ENCODE peak calls at places on chromosome 9, in ten cellular contexts. One of them, this sample, is unnamed.

GRCh38 chr9:133579601-133580415 is 29.4 kb downstream of the FAM163B start:
- DNase-seq in HCT116: no peak
- DNase-seq in stomach: no peak
- DNase-seq in suprapubic skin: no peak
- DNase-seq in endothelial cell of umbilical vein: no peak
- DNase-seq in spleen: no peak
- DNase-seq in prostate gland: no peak
- DNase-seq in breast epithelium: no peak
- DNase-seq in transverse colon: no peak
- DNase-seq in GM12878: no peak
- DNase-seq in this sample: no peak

GRCh38 chr9:128810873-128811272 is 7.4 kb upstream of the ENDOG start:
- DNase-seq in breast epithelium: no peak
- DNase-seq in prostate gland: no peak
- DNase-seq in spleen: no peak
- DNase-seq in HCT116: no peak
- DNase-seq in stomach: no peak
- DNase-seq in endothelial cell of umbilical vein: no peak
- DNase-seq in suprapubic skin: no peak
- DNase-seq in GM12878: no peak
- DNase-seq in transverse colon: no peak
- DNase-seq in this sample: no peak

GRCh38 chr9:84969084-84969483 is 299.6 kb downstream of the NTRK2 start:
- DNase-seq in spleen: no peak
- DNase-seq in endothelial cell of umbilical vein: no peak
- DNase-seq in breast epithelium: no peak
- DNase-seq in transverse colon: no peak
- DNase-seq in suprapubic skin: no peak
- DNase-seq in GM12878: no peak
- DNase-seq in stomach: no peak
- DNase-seq in HCT116: no peak
- DNase-seq in prostate gland: no peak
- DNase-seq in this sample: no peak

GRCh38 chr9:105269593-105269992 is 25.1 kb downstream of the SLC44A1 start:
- DNase-seq in prostate gland: no peak
- DNase-seq in GM12878: no peak
- DNase-seq in breast epithelium: no peak
- DNase-seq in endothelial cell of umbilical vein: no peak
- DNase-seq in HCT116: no peak
- DNase-seq in stomach: no peak
- DNase-seq in suprapubic skin: no peak
- DNase-seq in transverse colon: no peak
- DNase-seq in spleen: no peak
- DNase-seq in this sample: no peak

GRCh38 chr9:93648181-93648580 is 71.8 kb downstream of the PHF2 start:
- DNase-seq in HCT116: no peak
- DNase-seq in endothelial cell of umbilical vein: no peak
- DNase-seq in suprapubic skin: no peak
- DNase-seq in transverse colon: peak; percentile 0
- DNase-seq in GM12878: no peak
- DNase-seq in spleen: no peak
- DNase-seq in breast epithelium: no peak
- DNase-seq in stomach: peak; percentile 7
- DNase-seq in prostate gland: no peak
- DNase-seq in this sample: no peak

GRCh38 chr9:136619742-136620440 is 42.8 kb upstream of the EGFL7 start:
- DNase-seq in transverse colon: peak; percentile 70
- DNase-seq in suprapubic skin: no peak
- DNase-seq in stomach: peak; percentile 83
- DNase-seq in endothelial cell of umbilical vein: no peak
- DNase-seq in breast epithelium: no peak
- DNase-seq in HCT116: no peak
- DNase-seq in spleen: peak; percentile 96
- DNase-seq in GM12878: no peak
- DNase-seq in prostate gland: no peak
- DNase-seq in this sample: no peak

GRCh38 chr9:106913276-106913675 is 50.3 kb downstream of the ZNF462 start:
- DNase-seq in stomach: no peak
- DNase-seq in HCT116: no peak
- DNase-seq in suprapubic skin: no peak
- DNase-seq in spleen: no peak
- DNase-seq in endothelial cell of umbilical vein: no peak
- DNase-seq in breast epithelium: no peak
- DNase-seq in transverse colon: no peak
- DNase-seq in prostate gland: no peak
- DNase-seq in GM12878: no peak
- DNase-seq in this sample: no peak

GRCh38 chr9:73118297-73118696 is 33.4 kb upstream of the ANXA1 start:
- DNase-seq in spleen: no peak
- DNase-seq in HCT116: no peak
- DNase-seq in suprapubic skin: no peak
- DNase-seq in breast epithelium: no peak
- DNase-seq in prostate gland: no peak
- DNase-seq in GM12878: no peak
- DNase-seq in stomach: no peak
- DNase-seq in transverse colon: no peak
- DNase-seq in endothelial cell of umbilical vein: peak; percentile 39
- DNase-seq in this sample: no peak

GRCh38 chr9:81824802-81825770 is 103.1 kb upstream of the SPATA31D4 start:
- DNase-seq in endothelial cell of umbilical vein: no peak
- DNase-seq in spleen: no peak
- DNase-seq in transverse colon: no peak
- DNase-seq in HCT116: no peak
- DNase-seq in prostate gland: no peak
- DNase-seq in stomach: no peak
- DNase-seq in breast epithelium: no peak
- DNase-seq in GM12878: no peak
- DNase-seq in suprapubic skin: no peak
- DNase-seq in this sample: no peak

GRCh38 chr9:88559661-88560060 is 24.7 kb downstream of the NXNL2 start:
- DNase-seq in prostate gland: no peak
- DNase-seq in HCT116: no peak
- DNase-seq in spleen: no peak
- DNase-seq in endothelial cell of umbilical vein: no peak
- DNase-seq in stomach: no peak
- DNase-seq in GM12878: no peak
- DNase-seq in transverse colon: no peak
- DNase-seq in breast epithelium: no peak
- DNase-seq in suprapubic skin: no peak
- DNase-seq in this sample: no peak

GRCh38 chr9:111038336-111039202 is at the start of gene LPAR1:
- DNase-seq in prostate gland: peak; percentile 42
- DNase-seq in stomach: peak; percentile 37
- DNase-seq in suprapubic skin: peak; percentile 88
- DNase-seq in HCT116: peak; percentile 24
- DNase-seq in breast epithelium: peak; percentile 55
- DNase-seq in spleen: peak; percentile 77
- DNase-seq in transverse colon: peak; percentile 65
- DNase-seq in GM12878: no peak
- DNase-seq in endothelial cell of umbilical vein: no peak
- DNase-seq in this sample: no peak

GRCh38 chr9:131288217-131288616 is 1.3 kb upstream of the PLPP7 start:
- DNase-seq in prostate gland: no peak
- DNase-seq in HCT116: no peak
- DNase-seq in spleen: no peak
- DNase-seq in transverse colon: no peak
- DNase-seq in GM12878: no peak
- DNase-seq in breast epithelium: no peak
- DNase-seq in stomach: no peak
- DNase-seq in suprapubic skin: no peak
- DNase-seq in endothelial cell of umbilical vein: no peak
- DNase-seq in this sample: no peak

GRCh38 chr9:131287366-131287765 is 2.2 kb upstream of the PLPP7 start:
- DNase-seq in suprapubic skin: no peak
- DNase-seq in endothelial cell of umbilical vein: no peak
- DNase-seq in HCT116: no peak
- DNase-seq in breast epithelium: no peak
- DNase-seq in prostate gland: no peak
- DNase-seq in spleen: no peak
- DNase-seq in stomach: no peak
- DNase-seq in transverse colon: no peak
- DNase-seq in GM12878: no peak
- DNase-seq in this sample: no peak

GRCh38 chr9:131290767-131291370 is 1.3 kb downstream of the PLPP7 start:
- DNase-seq in endothelial cell of umbilical vein: no peak
- DNase-seq in GM12878: no peak
- DNase-seq in spleen: no peak
- DNase-seq in suprapubic skin: no peak
- DNase-seq in stomach: no peak
- DNase-seq in HCT116: no peak
- DNase-seq in breast epithelium: no peak
- DNase-seq in transverse colon: no peak
- DNase-seq in prostate gland: no peak
- DNase-seq in this sample: no peak

GRCh38 chr9:131290039-131290766 is 680 bp downstream of the PLPP7 start:
- DNase-seq in prostate gland: no peak
- DNase-seq in spleen: no peak
- DNase-seq in suprapubic skin: no peak
- DNase-seq in GM12878: no peak
- DNase-seq in transverse colon: no peak
- DNase-seq in endothelial cell of umbilical vein: no peak
- DNase-seq in HCT116: no peak
- DNase-seq in stomach: no peak
- DNase-seq in breast epithelium: no peak
- DNase-seq in this sample: no peak

GRCh38 chr9:131289301-131290038 is at the start of gene PLPP7:
- DNase-seq in transverse colon: peak; percentile 44
- DNase-seq in HCT116: no peak
- DNase-seq in spleen: no peak
- DNase-seq in stomach: no peak
- DNase-seq in prostate gland: no peak
- DNase-seq in GM12878: no peak
- DNase-seq in suprapubic skin: no peak
- DNase-seq in endothelial cell of umbilical vein: peak; percentile 15
- DNase-seq in breast epithelium: no peak
- DNase-seq in this sample: no peak
- TF ChIP-seq POLR2AphosphoS5 in transverse colon: no peak
- TF ChIP-seq POLR2AphosphoS5 in HCT116: no peak
- TF ChIP-seq POLR2AphosphoS5 in spleen: peak; percentile 45
- TF ChIP-seq POLR2AphosphoS5 in stomach: no peak
- TF ChIP-seq POLR2AphosphoS5 in prostate gland: no peak
- TF ChIP-seq POLR2AphosphoS5 in GM12878: no peak
- TF ChIP-seq POLR2AphosphoS5 in suprapubic skin: no peak
- TF ChIP-seq POLR2AphosphoS5 in endothelial cell of umbilical vein: no peak
- TF ChIP-seq POLR2AphosphoS5 in breast epithelium: no peak
- TF ChIP-seq POLR2AphosphoS5 in this sample: no peak

GRCh38 chr9:130610862-130611689 is 31.7 kb downstream of the FUBP3 start:
- DNase-seq in spleen: no peak
- DNase-seq in GM12878: no peak
- DNase-seq in HCT116: no peak
- DNase-seq in prostate gland: no peak
- DNase-seq in transverse colon: no peak
- DNase-seq in endothelial cell of umbilical vein: no peak
- DNase-seq in breast epithelium: no peak
- DNase-seq in suprapubic skin: no peak
- DNase-seq in stomach: no peak
- DNase-seq in this sample: no peak
- TF ChIP-seq POLR2A in spleen: no peak
- TF ChIP-seq POLR2A in GM12878: no peak
- TF ChIP-seq POLR2A in HCT116: no peak
- TF ChIP-seq POLR2A in prostate gland: no peak
- TF ChIP-seq POLR2A in transverse colon: no peak
- TF ChIP-seq POLR2A in endothelial cell of umbilical vein: no peak
- TF ChIP-seq POLR2A in breast epithelium: no peak
- TF ChIP-seq POLR2A in suprapubic skin: no peak
- TF ChIP-seq POLR2A in stomach: no peak
- TF ChIP-seq POLR2A in this sample: no peak

GRCh38 chr9:35939851-35940250 is 18.1 kb downstream of the OR2S2 start:
- DNase-seq in spleen: no peak
- DNase-seq in stomach: no peak
- DNase-seq in prostate gland: no peak
- DNase-seq in breast epithelium: no peak
- DNase-seq in endothelial cell of umbilical vein: no peak
- DNase-seq in HCT116: no peak
- DNase-seq in suprapubic skin: no peak
- DNase-seq in transverse colon: no peak
- DNase-seq in GM12878: no peak
- DNase-seq in this sample: no peak
- H3K4me3 ChIP-seq in spleen: no peak overlapping the region
- H3K4me3 ChIP-seq in stomach: no peak overlapping the region
- H3K4me3 ChIP-seq in prostate gland: no peak overlapping the region
- H3K4me3 ChIP-seq in breast epithelium: no peak overlapping the region
- H3K4me3 ChIP-seq in endothelial cell of umbilical vein: no peak overlapping the region
- H3K4me3 ChIP-seq in HCT116: no peak overlapping the region
- H3K4me3 ChIP-seq in suprapubic skin: no peak overlapping the region
- H3K4me3 ChIP-seq in transverse colon: no peak overlapping the region
- H3K4me3 ChIP-seq in GM12878: no peak overlapping the region
- H3K4me3 ChIP-seq in this sample: no peak overlapping the region

DNA sequence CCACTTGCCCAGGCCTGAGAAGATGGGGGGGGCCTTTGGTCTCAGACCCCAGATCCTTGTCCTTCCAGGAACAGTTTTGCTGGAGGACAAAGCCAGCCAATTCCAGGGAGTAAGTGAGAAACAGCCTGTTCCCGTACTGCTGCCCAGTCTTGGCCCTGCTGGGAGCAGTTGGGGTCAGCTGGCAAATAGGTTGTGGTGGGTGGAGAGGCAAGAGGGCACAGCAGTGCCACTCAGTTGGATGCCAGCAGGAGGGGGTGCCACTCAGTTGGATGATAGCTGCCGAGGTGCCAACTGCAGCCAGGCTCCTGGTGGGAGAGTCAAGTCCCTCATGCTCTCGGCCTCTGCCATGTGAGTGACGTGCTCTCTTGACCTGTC is 136.9 kb downstream of the RGS3 start:
- DNase-seq in transverse colon: no peak
- DNase-seq in endothelial cell of umbilical vein: no peak
- DNase-seq in prostate gland: no peak
- DNase-seq in GM12878: no peak
- DNase-seq in suprapubic skin: no peak
- DNase-seq in stomach: no peak
- DNase-seq in HCT116: no peak
- DNase-seq in breast epithelium: no peak
- DNase-seq in spleen: peak; percentile 69
- DNase-seq in this sample: no peak
- TF ChIP-seq POLR2AphosphoS5 in transverse colon: no peak
- TF ChIP-seq POLR2AphosphoS5 in endothelial cell of umbilical vein: no peak
- TF ChIP-seq POLR2AphosphoS5 in prostate gland: no peak
- TF ChIP-seq POLR2AphosphoS5 in GM12878: no peak
- TF ChIP-seq POLR2AphosphoS5 in suprapubic skin: no peak
- TF ChIP-seq POLR2AphosphoS5 in stomach: no peak
- TF ChIP-seq POLR2AphosphoS5 in HCT116: no peak
- TF ChIP-seq POLR2AphosphoS5 in breast epithelium: no peak
- TF ChIP-seq POLR2AphosphoS5 in spleen: peak; percentile 46
- TF ChIP-seq POLR2AphosphoS5 in this sample: no peak

This sample was measured in vagina.